ENCODE peak calls at places on chromosomes 7 and 10, in five cellular contexts. P is left ventricle myocardium inferior; W is CD8-positive, alpha-beta memory T cell; N is SJSA1; T is H1. D is an unnamed sample. For H3K4me1, the result is how much of the 10 kb centered on the place peaks cover.

GRCh38 chr10:47325303-47326291 is 3.3 kb downstream of the GDF2 start:
- DNase-seq in P (no peak), W (no peak), N (no peak), T (no peak), D (no peak)

GRCh38 chr7:126924477-126924876 is 328.3 kb downstream of the GRM8 start:
- DNase-seq in P (no peak), W (no peak), N (no peak), T (no peak), D (no peak)

GRCh38 chr10:29613791-29614190 is 21.0 kb downstream of the SVIL start:
- DNase-seq in P (no peak), W (no peak), N (no peak), T (no peak), D (no peak)

GRCh38 chr10:74888947-74889661 is 62.7 kb downstream of the KAT6B start:
- DNase-seq in P (no peak), W (no peak), N (no peak), T (no peak), D (no peak)

GRCh38 chr10:68560916-68561691 is 967 bp downstream of the TET1 start:
- DNase-seq in P (peak), W (no peak), N (peak), T (peak), D (no peak)

GRCh38 chr7:24705481-24705954 is 51.7 kb downstream of the GSDME start:
- DNase-seq in P (no peak), W (no peak), N (no peak), T (peak), D (no peak)

GRCh38 chr7:150993511-150993910 is 2.7 kb downstream of the NOS3 start:
- DNase-seq in P (peak), W (no peak), N (no peak), T (no peak), D (no peak)

GRCh38 chr7:47572101-47572460 is 9.8 kb downstream of the TNS3 start:
- DNase-seq in P (no peak), W (no peak), N (no peak), T (no peak), D (no peak)

GRCh38 chr10:2909921-2910320 is 157.4 kb upstream of the PFKP start:
- DNase-seq in P (no peak), W (no peak), N (no peak), T (no peak), D (no peak)

GRCh38 chr10:127679642-127680255 is 57.2 kb upstream of the FOXI2 start:
- DNase-seq in P (no peak), W (no peak), N (no peak), T (no peak), D (no peak)

GRCh38 chr10:123550680-123551096 is 115.5 kb upstream of the GPR26 start:
- DNase-seq in P (no peak), W (no peak), N (no peak), T (peak), D (no peak)

GRCh38 chr10:69229565-69229886 is 9.4 kb downstream of the HKDC1 start:
- DNase-seq in P (no peak), W (no peak), N (no peak), T (no peak), D (no peak)

GRCh38 chr10:113999520-113999919 is 44.1 kb upstream of the ADRB1 start:
- DNase-seq in P (no peak), W (no peak), N (no peak), T (no peak), D (no peak)

DNA sequence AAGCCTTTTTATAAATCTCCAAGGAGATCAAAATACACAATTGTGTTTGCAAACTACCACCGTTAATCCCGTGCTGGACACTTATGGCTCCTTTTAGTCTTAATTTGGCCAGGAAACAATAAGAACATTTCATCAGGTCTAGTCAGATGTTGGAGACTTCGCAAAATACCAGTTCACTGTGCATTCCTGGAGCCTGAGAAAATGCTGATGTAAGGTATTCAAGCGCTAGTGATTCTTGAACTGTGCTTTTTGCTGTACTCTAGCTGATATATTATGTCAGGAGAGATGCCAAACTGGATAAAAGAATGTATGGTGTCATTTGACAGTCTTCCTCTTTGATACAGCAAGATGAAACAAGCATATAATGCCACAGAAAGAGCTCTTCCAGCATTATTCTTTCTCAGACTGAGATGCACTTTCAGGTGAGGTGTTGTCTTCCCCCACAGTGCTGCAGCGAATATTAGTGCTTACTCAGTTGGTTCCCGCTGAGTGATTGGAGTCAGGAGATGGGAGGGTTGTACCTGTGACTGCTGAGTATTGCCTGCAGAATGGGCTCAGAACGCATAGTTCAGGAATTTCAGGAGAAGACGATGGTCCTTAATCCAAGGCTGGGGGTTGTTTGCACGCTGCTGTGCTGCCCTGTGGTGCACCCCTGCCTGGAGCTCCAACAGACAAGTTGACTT is 59.2 kb downstream of the OGDH start:
- DNase-seq in P (no peak), W (no peak), N (no peak), T (no peak), D (no peak)
- H3K27ac ChIP-seq in P (peak), W (no peak), N (peak), T (no peak), D (no peak)

DNA sequence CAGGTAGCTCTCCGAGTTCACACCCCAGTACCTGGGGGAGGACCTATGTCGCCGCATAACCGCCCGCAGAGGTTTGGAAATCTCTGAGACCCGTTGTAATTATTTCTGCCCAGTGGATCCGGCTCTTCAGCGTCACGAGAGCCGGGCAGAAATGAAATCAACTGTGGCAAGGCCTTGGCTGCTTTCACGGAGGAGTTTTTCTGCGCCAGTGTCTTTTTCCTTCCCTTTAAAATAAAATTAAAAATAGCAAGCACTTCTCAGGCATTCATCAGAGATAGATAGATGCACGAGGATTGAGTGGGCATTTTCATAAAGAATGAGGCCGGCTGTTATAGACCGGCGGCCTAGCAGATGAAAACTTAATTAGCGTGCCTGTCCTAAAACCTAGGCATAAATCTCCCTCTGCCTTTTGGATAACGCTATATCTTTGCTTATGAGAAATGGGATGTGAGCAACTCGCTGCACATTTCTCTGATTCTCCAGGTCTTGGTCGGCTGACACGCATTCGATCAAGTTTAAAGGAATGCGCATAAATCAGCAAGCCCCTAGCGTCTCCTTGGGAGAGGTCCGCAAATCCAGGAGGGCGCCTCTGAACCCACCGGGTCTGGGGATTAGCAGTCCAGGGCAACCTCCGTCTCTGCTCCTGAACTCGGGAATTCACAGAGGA is 6.4 kb downstream of the HOXA13 start:
- DNase-seq in P (no peak), W (no peak), N (peak), T (peak), D (no peak)
- H3K4me1 ChIP-seq in P (under half), W (under half), N (under half), T (under half), D (under half)

GRCh38 chr10:6115824-6116350 is 27.1 kb downstream of the RBM17 start:
- DNase-seq in P (no peak), W (no peak), N (no peak), T (no peak), D (no peak)
- H3K27ac ChIP-seq in P (peak), W (no peak), N (no peak), T (no peak), D (no peak)

DNA sequence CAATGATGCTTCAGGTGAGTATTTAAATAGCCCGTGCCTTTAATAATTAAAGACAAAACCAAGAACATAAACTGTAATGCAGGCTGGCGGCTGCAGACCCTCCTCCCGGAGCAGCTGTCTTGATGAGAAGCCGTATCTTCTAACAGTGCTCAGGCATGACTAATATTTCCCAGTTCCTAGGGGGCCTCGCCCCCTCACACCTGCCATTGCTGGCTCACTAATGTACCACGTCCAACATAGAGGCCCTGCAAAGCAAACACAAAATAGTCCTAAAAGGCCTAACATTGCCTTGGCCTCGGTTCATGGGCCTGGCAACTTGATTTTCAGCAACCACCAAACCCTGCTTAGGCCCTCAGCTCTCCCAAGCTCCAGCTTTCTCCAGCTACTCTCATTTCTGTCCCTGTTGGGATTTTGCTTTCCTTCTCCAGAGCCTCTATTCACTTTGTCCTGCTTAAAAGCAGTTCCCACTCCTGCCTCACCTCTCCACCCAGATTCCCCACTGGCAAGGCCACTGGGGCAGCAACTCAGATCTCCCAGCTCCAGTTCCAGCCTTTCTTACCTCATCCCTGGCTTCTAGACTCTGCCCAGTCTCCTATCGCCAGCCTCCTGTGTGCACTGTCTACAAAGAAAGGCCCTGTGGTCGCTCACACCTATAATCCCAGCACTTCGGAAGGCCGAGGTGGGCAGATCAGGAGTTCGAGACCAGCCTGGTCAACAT is 16.2 kb downstream of the SORBS1 start:
- DNase-seq in P (no peak), W (no peak), N (no peak), T (no peak), D (no peak)
- H3K4me1 ChIP-seq in P (half or more), W (under half), N (under half), T (under half), D (under half)